ENCODE peak calls at places on chromosomes 13 and 19, in nine cellular contexts. Q is PC-9; H is breast epithelium; S is uterus; J is heart left ventricle; U is ovary; G is CD4-positive, alpha-beta T cell; T is OCI-LY7; K is body of pancreas. P is an unnamed sample. For H3K9me3, the result is how much of the 10 kb centered on the place peaks cover.

GRCh38 chr19:23810496-23810895 is 51.8 kb upstream of the ZNF681 start:
- DNase-seq in Q (no peak), H (no peak), S (no peak), J (no peak), U (no peak), G (no peak), T (no peak), K (no peak), P (no peak)

GRCh38 chr13:30042272-30042671 is 191.9 kb upstream of the UBL3 start:
- DNase-seq in Q (no peak), H (no peak), S (no peak), J (no peak), U (no peak), G (no peak), T (no peak), K (no peak), P (no peak)

GRCh38 chr19:32708457-32708856 is 11.1 kb upstream of the TDRD12 start:
- DNase-seq in Q (no peak), H (no peak), S (no peak), J (no peak), U (no peak), G (peak), T (no peak), K (no peak), P (no peak)

GRCh38 chr13:96940961-96941360 is 53.3 kb downstream of the OXGR1 start:
- DNase-seq in Q (no peak), H (no peak), S (no peak), J (no peak), U (no peak), G (no peak), T (no peak), K (no peak), P (no peak)

GRCh38 chr19:41746593-41747227 is 8.6 kb upstream of the CEACAM6 start:
- DNase-seq in Q (peak), H (no peak), S (no peak), J (peak), U (no peak), G (peak), T (peak), K (peak), P (no peak)

GRCh38 chr13:21344662-21345176 is 114.4 kb downstream of the ZDHHC20 start:
- DNase-seq in Q (no peak), H (no peak), S (no peak), J (no peak), U (no peak), G (peak), T (peak), K (no peak), P (no peak)

GRCh38 chr13:106691861-106692260 is 123.9 kb upstream of the ARGLU1 start:
- DNase-seq in Q (no peak), H (no peak), S (no peak), J (no peak), U (no peak), G (no peak), T (no peak), K (no peak), P (no peak)

GRCh38 chr19:30228113-30228725 is 144.0 kb upstream of the ZNF536 start:
- DNase-seq in Q (no peak), H (no peak), S (no peak), J (no peak), U (no peak), G (no peak), T (no peak), K (no peak), P (no peak)

GRCh38 chr13:30668305-30668704 is 50.6 kb downstream of the USPL1 start:
- DNase-seq in Q (no peak), H (no peak), S (no peak), J (no peak), U (no peak), G (no peak), T (no peak), K (no peak), P (no peak)

GRCh38 chr19:24086974-24087595 is at the start of gene ZNF254:
- DNase-seq in Q (peak), H (peak), S (peak), J (peak), U (peak), G (peak), T (peak), K (peak), P (peak)

GRCh38 chr19:48569814-48570213 is 17.8 kb downstream of the SULT2B1 start:
- DNase-seq in Q (no peak), H (no peak), S (no peak), J (no peak), U (no peak), G (no peak), T (no peak), K (no peak), P (no peak)

GRCh38 chr19:41821003-41821735 is 23.3 kb downstream of the LYPD4 start:
- DNase-seq in Q (peak), H (no peak), S (no peak), J (no peak), U (no peak), G (peak), T (peak), K (peak), P (no peak)

GRCh38 chr13:99207511-99207910 is 6.9 kb downstream of the UBAC2 start:
- DNase-seq in Q (no peak), H (no peak), S (no peak), J (no peak), U (no peak), G (no peak), T (no peak), K (no peak), P (no peak)

GRCh38 chr13:26742691-26743358 is 17.8 kb downstream of the GPR12 start:
- DNase-seq in Q (no peak), H (no peak), S (no peak), J (no peak), U (no peak), G (no peak), T (no peak), K (no peak), P (no peak)

GRCh38 chr19:47476438-47476972 is 4.8 kb upstream of the SLC8A2 start:
- DNase-seq in Q (no peak), H (no peak), S (no peak), J (no peak), U (no peak), G (no peak), T (no peak), K (no peak), P (peak)

GRCh38 chr19:45442927-45443461 is 19.3 kb upstream of the ERCC1 start:
- DNase-seq in Q (peak), H (peak), S (peak), J (peak), U (peak), G (no peak), T (peak), K (no peak), P (peak)

GRCh38 chr19:45637890-45638667 is 1.1 kb downstream of the EML2 start:
- DNase-seq in Q (peak), H (no peak), S (no peak), J (no peak), U (no peak), G (no peak), T (no peak), K (peak), P (no peak)

GRCh38 chr13:111590796-111591195 is 270.4 kb downstream of the TEX29 start:
- DNase-seq in Q (no peak), H (no peak), S (no peak), J (no peak), U (no peak), G (no peak), T (no peak), K (no peak), P (no peak)

GRCh38 chr13:112696869-112697465 is 7.1 kb downstream of the ATP11A start:
- DNase-seq in Q (no peak), H (no peak), S (no peak), J (peak), U (peak), G (no peak), T (no peak), K (no peak), P (peak)

GRCh38 chr13:31436478-31436877 is 236.7 kb downstream of the B3GLCT start:
- DNase-seq in Q (no peak), H (no peak), S (no peak), J (no peak), U (no peak), G (no peak), T (no peak), K (no peak), P (no peak)

GRCh38 chr13:23159587-23160240 is 21.1 kb upstream of the SGCG start:
- DNase-seq in Q (no peak), H (no peak), S (no peak), J (no peak), U (no peak), G (no peak), T (no peak), K (no peak), P (no peak)

GRCh38 chr13:74074723-74075122 is 59.5 kb downstream of the KLF12 start:
- DNase-seq in Q (no peak), H (no peak), S (no peak), J (no peak), U (no peak), G (no peak), T (no peak), K (no peak), P (no peak)

GRCh38 chr19:11028146-11028545 is 61.1 kb upstream of the LDLR start:
- DNase-seq in Q (no peak), H (no peak), S (no peak), J (no peak), U (no peak), G (no peak), T (no peak), K (no peak), P (no peak)

GRCh38 chr19:29129148-29129547 is 83.8 kb downstream of the UQCRFS1 start:
- DNase-seq in Q (no peak), H (no peak), S (no peak), J (no peak), U (no peak), G (no peak), T (no peak), K (no peak), P (no peak)

GRCh38 chr19:39444598-39445257 is 654 bp upstream of the SUPT5H start:
- DNase-seq in Q (no peak), H (no peak), S (no peak), J (no peak), U (peak), G (no peak), T (no peak), K (peak), P (no peak)

DNA sequence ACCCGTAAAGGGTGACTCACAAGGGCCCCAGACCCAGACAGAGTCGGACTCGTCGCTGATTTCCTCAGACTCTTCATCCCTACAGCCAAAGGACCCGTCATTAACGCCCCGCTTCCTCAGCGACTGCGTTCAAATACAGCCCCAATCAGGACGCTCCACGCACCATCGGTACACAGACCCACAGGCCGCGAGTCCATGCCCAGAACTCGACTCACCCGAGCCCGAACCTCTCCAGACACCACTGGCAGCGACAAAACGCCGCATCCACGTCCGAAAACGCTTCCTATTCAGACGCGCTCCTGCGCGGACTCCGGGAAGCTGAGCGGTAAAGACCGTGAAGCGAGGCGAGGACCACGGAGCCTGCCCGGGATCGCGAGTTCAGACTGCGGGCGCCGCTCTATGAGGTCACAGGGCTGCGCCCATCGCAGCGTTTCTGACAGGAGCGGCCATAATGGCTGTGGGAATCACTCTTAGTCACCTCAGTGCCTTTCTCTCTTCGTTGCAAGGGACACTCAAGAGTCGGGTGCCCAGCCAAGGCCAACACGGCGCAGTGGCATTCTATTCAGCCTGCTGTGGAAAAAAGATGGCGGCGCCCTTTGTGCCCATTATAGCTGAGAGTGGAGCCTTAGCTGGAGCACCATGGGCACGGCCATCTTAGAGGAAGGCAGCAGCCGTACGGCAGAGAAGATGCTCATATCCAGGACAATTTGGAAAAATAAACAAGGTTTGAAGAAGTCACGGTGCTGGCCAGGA is at the start of gene ZNF614:
- DNase-seq in Q (peak), H (peak), S (peak), J (peak), U (peak), G (peak), T (peak), K (peak), P (peak)
- H3K9me3 ChIP-seq in Q (half or more), H (half or more), S (under half), J (under half), U (under half), G (half or more), T (under half), K (under half), P (half or more)

GRCh38 chr19:1624458-1624857 is 19.2 kb upstream of the UQCR11 start:
- DNase-seq in Q (peak), H (no peak), S (no peak), J (peak), U (no peak), G (peak), T (peak), K (peak), P (peak)
- H3K27ac ChIP-seq in Q (no peak), H (no peak), S (no peak), J (no peak), U (no peak), G (no peak), T (no peak), K (no peak), P (no peak)

GRCh38 chr19:58209577-58209976 is 19.1 kb upstream of the ZNF544 start:
- DNase-seq in Q (no peak), H (no peak), S (no peak), J (no peak), U (no peak), G (no peak), T (no peak), K (no peak), P (no peak)

GRCh38 chr19:58204566-58204965 is 21.7 kb downstream of the ZNF274 start:
- DNase-seq in Q (no peak), H (no peak), S (no peak), J (no peak), U (no peak), G (no peak), T (no peak), K (no peak), P (no peak)

GRCh38 chr19:58203814-58204475 is 21.1 kb downstream of the ZNF274 start:
- DNase-seq in Q (no peak), H (no peak), S (no peak), J (no peak), U (no peak), G (no peak), T (no peak), K (no peak), P (no peak)
- H3K9me3 ChIP-seq in Q (half or more), H (half or more), S (under half), J (half or more), U (half or more), G (half or more), T (half or more), K (under half), P (half or more)

DNA sequence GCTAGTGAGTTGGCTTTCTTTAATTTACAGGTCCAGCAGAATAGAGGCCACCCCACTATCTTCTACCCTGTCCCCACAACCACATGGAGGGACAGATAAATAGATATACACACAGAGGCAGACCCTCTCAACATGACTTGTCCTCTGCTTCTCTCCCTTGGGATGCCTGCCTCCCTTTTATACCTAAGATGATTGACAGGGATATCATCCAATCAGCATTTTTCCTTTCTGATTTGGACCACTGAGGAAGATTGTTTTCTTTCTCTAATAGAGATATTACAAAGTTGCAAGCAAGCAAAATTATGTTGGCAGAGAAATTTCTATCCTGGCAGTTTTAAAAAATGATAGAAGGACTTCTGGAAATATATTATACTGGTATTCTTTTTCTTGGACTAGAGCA is 35.8 kb downstream of the STOML3 start:
- DNase-seq in Q (no peak), H (no peak), S (no peak), J (no peak), U (no peak), G (no peak), T (no peak), K (no peak), P (no peak)
- H3K27ac ChIP-seq in Q (no peak), H (no peak), S (no peak), J (no peak), U (no peak), G (no peak), T (no peak), K (no peak), P (no peak)

DNA sequence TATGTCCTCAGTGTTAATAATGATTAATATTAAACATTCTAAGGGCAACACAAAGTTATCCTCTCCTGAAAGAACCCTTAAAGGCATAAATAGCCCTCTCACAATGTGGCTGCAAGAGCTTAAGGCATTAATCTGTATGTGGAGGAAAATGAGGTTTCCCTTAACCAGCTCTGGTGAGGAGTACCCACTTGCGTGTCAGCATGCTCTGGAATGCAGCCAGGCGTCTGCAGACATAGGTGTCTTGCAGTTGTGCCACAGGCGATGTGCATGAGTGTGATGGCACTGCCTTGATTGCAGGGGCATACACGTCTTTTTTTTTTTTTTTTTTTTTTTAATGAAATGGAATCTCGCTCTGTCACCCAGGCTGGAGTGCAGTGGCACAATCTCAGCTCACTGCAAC is 91.9 kb downstream of the RAB20 start:
- DNase-seq in Q (no peak), H (no peak), S (no peak), J (no peak), U (no peak), G (no peak), T (no peak), K (no peak), P (peak)
- H3K9me3 ChIP-seq in Q (under half), H (under half), S (under half), J (under half), U (under half), G (under half), T (under half), K (under half), P (under half)

DNA sequence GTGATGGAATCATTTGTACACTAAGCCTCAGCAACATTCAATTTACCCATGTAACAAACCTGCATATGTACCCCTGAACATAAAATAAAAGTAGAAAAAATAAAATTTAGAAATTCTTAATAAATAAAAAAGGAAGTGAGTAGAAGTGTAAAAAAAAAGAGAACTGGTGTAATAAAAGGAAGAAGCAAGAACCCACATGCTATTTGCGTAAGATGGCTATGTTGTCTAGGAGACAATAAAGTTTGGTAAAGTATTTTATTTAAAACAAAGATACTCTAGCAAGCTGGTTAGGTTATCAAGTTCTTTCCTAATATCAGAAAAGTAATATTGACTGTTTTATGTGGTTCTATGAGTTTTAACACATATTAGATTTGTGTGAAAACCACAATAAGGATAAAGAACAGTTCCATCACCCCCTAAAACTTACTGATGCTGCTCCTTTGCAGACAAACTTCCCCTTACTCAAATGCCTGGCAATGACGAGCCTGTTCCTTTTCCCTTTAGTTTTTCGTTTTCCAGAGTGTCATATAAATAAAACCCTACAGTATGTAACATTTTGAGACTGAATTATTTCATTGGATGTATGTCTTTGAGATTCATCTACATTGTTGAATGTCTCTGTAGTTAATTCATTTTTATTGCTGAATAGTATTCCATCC is 98.9 kb downstream of the TNFSF13B start:
- DNase-seq in Q (no peak), H (no peak), S (no peak), J (no peak), U (no peak), G (no peak), T (no peak), K (no peak), P (no peak)
- H3K27ac ChIP-seq in Q (no peak), H (no peak), S (no peak), J (peak), U (no peak), G (no peak), T (no peak), K (no peak), P (no peak)

GRCh38 chr13:80658705-80659104 is 317.8 kb upstream of the SPRY2 start:
- DNase-seq in Q (no peak), H (no peak), S (no peak), J (no peak), U (no peak), G (no peak), T (no peak), K (no peak), P (no peak)

GRCh38 chr13:80654638-80655249 is 313.8 kb upstream of the SPRY2 start:
- DNase-seq in Q (no peak), H (no peak), S (no peak), J (no peak), U (no peak), G (no peak), T (no peak), K (peak), P (no peak)

DNA sequence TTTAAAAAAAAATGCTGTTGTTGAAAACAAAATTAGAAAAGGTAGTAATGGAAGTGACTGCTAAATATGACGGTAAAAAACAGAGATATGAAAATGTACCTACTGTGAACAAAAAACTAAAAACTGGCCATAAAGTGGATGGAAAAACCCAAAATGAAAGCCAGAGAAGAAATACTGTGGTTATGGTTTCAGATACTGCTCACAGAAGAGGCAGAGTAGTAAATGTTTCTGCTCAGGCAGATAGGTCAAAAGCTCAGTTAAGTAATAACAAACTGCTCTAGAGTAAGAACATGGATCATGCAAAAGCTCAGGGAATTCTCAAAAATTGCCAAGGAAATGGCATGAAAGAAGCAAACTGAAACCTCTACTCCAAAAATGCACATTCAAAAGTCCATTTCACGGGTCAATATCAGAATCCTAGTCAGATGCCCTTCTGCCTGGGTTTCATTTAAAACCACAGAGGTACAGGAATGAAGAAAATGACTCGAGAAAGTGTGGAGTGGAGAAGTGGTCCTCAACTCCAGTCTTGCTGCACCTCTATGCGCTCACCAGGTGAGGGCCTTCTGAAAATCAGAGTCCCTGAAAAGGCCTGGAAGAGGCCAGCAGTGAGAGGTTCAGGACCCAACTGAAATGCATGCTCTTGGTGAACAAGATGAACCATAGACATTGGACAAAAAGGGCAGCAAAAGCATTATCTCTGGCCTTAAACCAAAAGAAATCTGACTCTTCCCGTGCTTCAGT is 315.0 kb upstream of the SPRY2 start:
- DNase-seq in Q (no peak), H (no peak), S (no peak), J (no peak), U (no peak), G (no peak), T (peak), K (no peak), P (no peak)
- H3K9me3 ChIP-seq in Q (under half), H (under half), S (under half), J (under half), U (under half), G (under half), T (under half), K (under half), P (under half)

P was measured in psoas muscle.